ENCODE peak calls at places on chromosome 13, in five cellular contexts. Z, X, M, G and J are unnamed samples.

GRCh38 chr13:98389319-98389718 is 187.6 kb downstream of the STK24 start:
- DNase-seq in Z (no peak), X (no peak), M (no peak), G (peak), J (no peak)

GRCh38 chr13:74575729-74576125 is 441.5 kb upstream of the KLF12 start:
- DNase-seq in Z (no peak), X (peak), M (peak), G (peak), J (peak)

GRCh38 chr13:31063734-31064133 is 98.0 kb downstream of the HSPH1 start:
- DNase-seq in Z (no peak), X (no peak), M (no peak), G (no peak), J (no peak)

GRCh38 chr13:113742000-113742441 is 17.0 kb upstream of the TMEM255B start:
- DNase-seq in Z (no peak), X (no peak), M (no peak), G (peak), J (peak)

GRCh38 chr13:34308725-34309124 is 490.8 kb downstream of the RFC3 start:
- DNase-seq in Z (no peak), X (no peak), M (no peak), G (no peak), J (no peak)

GRCh38 chr13:58883405-58883804 is 1251.9 kb downstream of the PCDH17 start:
- DNase-seq in Z (no peak), X (no peak), M (no peak), G (no peak), J (no peak)

GRCh38 chr13:73625562-73626339 is 508.5 kb downstream of the KLF12 start:
- DNase-seq in Z (no peak), X (no peak), M (no peak), G (no peak), J (no peak)

GRCh38 chr13:36891752-36892151 is 28.3 kb downstream of the SMAD9 start:
- DNase-seq in Z (no peak), X (no peak), M (no peak), G (no peak), J (no peak)

GRCh38 chr13:33262069-33262487 is 23.5 kb downstream of the STARD13 start:
- DNase-seq in Z (no peak), X (no peak), M (no peak), G (no peak), J (no peak)

GRCh38 chr13:24650157-24650556 is 30.1 kb upstream of the ATP12A start:
- DNase-seq in Z (no peak), X (no peak), M (no peak), G (no peak), J (no peak)

GRCh38 chr13:71906438-71906837 is 39.4 kb upstream of the DACH1 start:
- DNase-seq in Z (no peak), X (no peak), M (no peak), G (no peak), J (no peak)

GRCh38 chr13:70844391-70845108 is 736.3 kb upstream of the KLHL1 start:
- DNase-seq in Z (no peak), X (no peak), M (no peak), G (no peak), J (no peak)

GRCh38 chr13:46296920-46297319 is 85.2 kb downstream of the LRRC63 start:
- DNase-seq in Z (no peak), X (no peak), M (no peak), G (no peak), J (no peak)

GRCh38 chr13:61247149-61247936 is 168.3 kb downstream of the PCDH20 start:
- DNase-seq in Z (no peak), X (no peak), M (peak), G (no peak), J (no peak)

GRCh38 chr13:26037302-26037701 is 14.5 kb downstream of the SHISA2 start:
- DNase-seq in Z (no peak), X (no peak), M (no peak), G (no peak), J (peak)

GRCh38 chr13:23321534-23322241 is 111.8 kb downstream of the SACS start:
- DNase-seq in Z (no peak), X (no peak), M (peak), G (peak), J (no peak)

GRCh38 chr13:99686944-99687382 is 185.7 kb downstream of the TM9SF2 start:
- DNase-seq in Z (no peak), X (no peak), M (no peak), G (no peak), J (no peak)

GRCh38 chr13:46858163-46858562 is 38.7 kb downstream of the HTR2A start:
- DNase-seq in Z (no peak), X (no peak), M (no peak), G (no peak), J (no peak)

GRCh38 chr13:111899714-111900389 is 167.1 kb upstream of the SOX1 start:
- DNase-seq in Z (no peak), X (no peak), M (no peak), G (no peak), J (no peak)

GRCh38 chr13:27203854-27204253 is 32.2 kb upstream of the USP12 start:
- DNase-seq in Z (no peak), X (no peak), M (no peak), G (no peak), J (no peak)

GRCh38 chr13:34294483-34295129 is 476.7 kb downstream of the RFC3 start:
- DNase-seq in Z (no peak), X (peak), M (no peak), G (no peak), J (no peak)

GRCh38 chr13:27036236-27036981 is 135.2 kb downstream of the USP12 start:
- DNase-seq in Z (no peak), X (no peak), M (no peak), G (no peak), J (no peak)

GRCh38 chr13:86608739-86609138 is 809.5 kb upstream of the SLITRK6 start:
- DNase-seq in Z (no peak), X (no peak), M (no peak), G (no peak), J (no peak)

GRCh38 chr13:105979586-105979985 is 555.9 kb downstream of the EFNB2 start:
- DNase-seq in Z (no peak), X (no peak), M (no peak), G (no peak), J (no peak)

GRCh38 chr13:78827471-78827870 is 168.5 kb upstream of the OBI1 start:
- DNase-seq in Z (no peak), X (no peak), M (no peak), G (no peak), J (no peak)

GRCh38 chr13:45879666-45880065 is 28.1 kb upstream of the SIAH3 start:
- DNase-seq in Z (no peak), X (peak), M (no peak), G (peak), J (no peak)

GRCh38 chr13:33125821-33126570 is 109.8 kb downstream of the KL start:
- DNase-seq in Z (no peak), X (peak), M (no peak), G (peak), J (peak)

GRCh38 chr13:110197041-110197440 is 109.9 kb downstream of the COL4A1 start:
- DNase-seq in Z (no peak), X (no peak), M (no peak), G (no peak), J (no peak)

GRCh38 chr13:43787518-43787891 is 733 bp upstream of the ENOX1 start:
- DNase-seq in Z (no peak), X (no peak), M (no peak), G (no peak), J (no peak)

GRCh38 chr13:30978981-30979956 is 46.8 kb downstream of the TEX26 start:
- DNase-seq in Z (no peak), X (peak), M (peak), G (peak), J (no peak)

GRCh38 chr13:65926750-65927171 is 1303.4 kb downstream of the PCDH9 start:
- DNase-seq in Z (no peak), X (peak), M (no peak), G (peak), J (no peak)

GRCh38 chr13:47672982-47673670 is 327.9 kb downstream of the SUCLA2 start:
- DNase-seq in Z (no peak), X (peak), M (no peak), G (peak), J (no peak)

GRCh38 chr13:109608032-109608431 is 178.4 kb downstream of the IRS2 start:
- DNase-seq in Z (no peak), X (no peak), M (no peak), G (no peak), J (no peak)

GRCh38 chr13:67437246-67437645 is 207.1 kb upstream of the PCDH9 start:
- DNase-seq in Z (no peak), X (no peak), M (no peak), G (no peak), J (no peak)

GRCh38 chr13:30819136-30819875 is 84.0 kb downstream of the ALOX5AP start:
- DNase-seq in Z (no peak), X (no peak), M (no peak), G (no peak), J (no peak)

GRCh38 chr13:42495256-42495655 is 78.7 kb upstream of the TNFSF11 start:
- DNase-seq in Z (no peak), X (no peak), M (no peak), G (no peak), J (no peak)

GRCh38 chr13:52345631-52346251 is 60.2 kb downstream of the THSD1 start:
- DNase-seq in Z (no peak), X (no peak), M (no peak), G (no peak), J (no peak)